ENCODE peak calls at places on chromosomes 11 and 22, in five cellular contexts. One of them, this sample, is unnamed.

GRCh38 chr11:118923721-118924587 is 1.8 kb downstream of the BCL9L start:
- DNase-seq in GM06990: no peak
- DNase-seq in NCI-H748 treated with DMSO at 0.1 percent for 48 hours: no peak
- DNase-seq in bronchial epithelial cell: no peak
- DNase-seq in hippocampal formation: no peak
- DNase-seq in this sample: peak; percentile 38

GRCh38 chr22:46094676-46095075 is 55.6 kb upstream of the PPARA start:
- DNase-seq in GM06990: no peak
- DNase-seq in NCI-H748 treated with DMSO at 0.1 percent for 48 hours: no peak
- DNase-seq in bronchial epithelial cell: no peak
- DNase-seq in hippocampal formation: no peak
- DNase-seq in this sample: no peak

GRCh38 chr11:69944146-69944795 is 125.1 kb upstream of the FGF3 start:
- DNase-seq in GM06990: no peak
- DNase-seq in NCI-H748 treated with DMSO at 0.1 percent for 48 hours: no peak
- DNase-seq in bronchial epithelial cell: no peak
- DNase-seq in hippocampal formation: no peak
- DNase-seq in this sample: no peak

GRCh38 chr22:45238431-45239377 is 2.0 kb downstream of the KIAA0930 start:
- DNase-seq in GM06990: no peak
- DNase-seq in NCI-H748 treated with DMSO at 0.1 percent for 48 hours: no peak
- DNase-seq in bronchial epithelial cell: no peak
- DNase-seq in hippocampal formation: no peak
- DNase-seq in this sample: no peak

GRCh38 chr11:114813216-114813615 is 134.9 kb downstream of the NXPE2 start:
- DNase-seq in GM06990: no peak
- DNase-seq in NCI-H748 treated with DMSO at 0.1 percent for 48 hours: no peak
- DNase-seq in bronchial epithelial cell: no peak
- DNase-seq in hippocampal formation: no peak
- DNase-seq in this sample: no peak

GRCh38 chr11:9594267-9595046 is 21.0 kb downstream of the WEE1 start:
- DNase-seq in GM06990: no peak
- DNase-seq in NCI-H748 treated with DMSO at 0.1 percent for 48 hours: no peak
- DNase-seq in bronchial epithelial cell: no peak
- DNase-seq in hippocampal formation: no peak
- DNase-seq in this sample: no peak

GRCh38 chr11:10550503-10550902 is 9.5 kb upstream of the RNF141 start:
- DNase-seq in GM06990: no peak
- DNase-seq in NCI-H748 treated with DMSO at 0.1 percent for 48 hours: no peak
- DNase-seq in bronchial epithelial cell: peak; percentile 71
- DNase-seq in hippocampal formation: no peak
- DNase-seq in this sample: peak; percentile 32

GRCh38 chr11:67119577-67120391 is 721 bp downstream of the KDM2A start:
- DNase-seq in GM06990: peak; percentile 44
- DNase-seq in NCI-H748 treated with DMSO at 0.1 percent for 48 hours: peak; percentile 4
- DNase-seq in bronchial epithelial cell: no peak
- DNase-seq in hippocampal formation: no peak
- DNase-seq in this sample: peak; percentile 38

GRCh38 chr11:47631473-47631872 is 10.9 kb downstream of the MTCH2 start:
- DNase-seq in GM06990: no peak
- DNase-seq in NCI-H748 treated with DMSO at 0.1 percent for 48 hours: no peak
- DNase-seq in bronchial epithelial cell: no peak
- DNase-seq in hippocampal formation: no peak
- DNase-seq in this sample: no peak

GRCh38 chr11:134592391-134592990 is 180.4 kb upstream of the B3GAT1 start:
- DNase-seq in GM06990: no peak
- DNase-seq in NCI-H748 treated with DMSO at 0.1 percent for 48 hours: no peak
- DNase-seq in bronchial epithelial cell: peak; percentile 2
- DNase-seq in hippocampal formation: no peak
- DNase-seq in this sample: peak; percentile 43

GRCh38 chr11:26608507-26609146 is 36.6 kb upstream of the MUC15 start:
- DNase-seq in GM06990: peak; percentile 36
- DNase-seq in NCI-H748 treated with DMSO at 0.1 percent for 48 hours: no peak
- DNase-seq in bronchial epithelial cell: no peak
- DNase-seq in hippocampal formation: no peak
- DNase-seq in this sample: no peak

GRCh38 chr11:120627535-120628163 is 116.1 kb downstream of the GRIK4 start:
- DNase-seq in GM06990: no peak
- DNase-seq in NCI-H748 treated with DMSO at 0.1 percent for 48 hours: no peak
- DNase-seq in bronchial epithelial cell: no peak
- DNase-seq in hippocampal formation: no peak
- DNase-seq in this sample: no peak

GRCh38 chr22:49671331-49672012 is 156.2 kb downstream of the BRD1 start:
- DNase-seq in GM06990: no peak
- DNase-seq in NCI-H748 treated with DMSO at 0.1 percent for 48 hours: no peak
- DNase-seq in bronchial epithelial cell: no peak
- DNase-seq in hippocampal formation: no peak
- DNase-seq in this sample: no peak

GRCh38 chr22:20312396-20313191 is 7.3 kb downstream of the DGCR6L start:
- DNase-seq in GM06990: no peak
- DNase-seq in NCI-H748 treated with DMSO at 0.1 percent for 48 hours: no peak
- DNase-seq in bronchial epithelial cell: no peak
- DNase-seq in hippocampal formation: no peak
- DNase-seq in this sample: no peak

GRCh38 chr11:131993291-131993690 is 622.9 kb downstream of the NTM start:
- DNase-seq in GM06990: no peak
- DNase-seq in NCI-H748 treated with DMSO at 0.1 percent for 48 hours: no peak
- DNase-seq in bronchial epithelial cell: no peak
- DNase-seq in hippocampal formation: no peak
- DNase-seq in this sample: no peak

GRCh38 chr22:32761251-32761903 is 40.1 kb upstream of the TIMP3 start:
- DNase-seq in GM06990: no peak
- DNase-seq in NCI-H748 treated with DMSO at 0.1 percent for 48 hours: no peak
- DNase-seq in bronchial epithelial cell: peak; percentile 29
- DNase-seq in hippocampal formation: no peak
- DNase-seq in this sample: no peak

GRCh38 chr11:14894657-14895598 is 2.9 kb upstream of the CYP2R1 start:
- DNase-seq in GM06990: peak; percentile 9
- DNase-seq in NCI-H748 treated with DMSO at 0.1 percent for 48 hours: no peak
- DNase-seq in bronchial epithelial cell: peak; percentile 46
- DNase-seq in hippocampal formation: peak; percentile 11
- DNase-seq in this sample: peak; percentile 74

GRCh38 chr22:47064416-47064815 is 302.0 kb downstream of the TBC1D22A start:
- DNase-seq in GM06990: no peak
- DNase-seq in NCI-H748 treated with DMSO at 0.1 percent for 48 hours: no peak
- DNase-seq in bronchial epithelial cell: no peak
- DNase-seq in hippocampal formation: no peak
- DNase-seq in this sample: no peak

GRCh38 chr11:132784441-132784840 is 747.9 kb downstream of the OPCML start:
- DNase-seq in GM06990: no peak
- DNase-seq in NCI-H748 treated with DMSO at 0.1 percent for 48 hours: no peak
- DNase-seq in bronchial epithelial cell: peak; percentile 3
- DNase-seq in hippocampal formation: no peak
- DNase-seq in this sample: no peak

GRCh38 chr22:20536590-20537324 is 29.3 kb downstream of the MED15 start:
- DNase-seq in GM06990: no peak
- DNase-seq in NCI-H748 treated with DMSO at 0.1 percent for 48 hours: no peak
- DNase-seq in bronchial epithelial cell: no peak
- DNase-seq in hippocampal formation: no peak
- DNase-seq in this sample: no peak

GRCh38 chr22:33851240-33851639 is 69.0 kb downstream of the LARGE1 start:
- DNase-seq in GM06990: no peak
- DNase-seq in NCI-H748 treated with DMSO at 0.1 percent for 48 hours: no peak
- DNase-seq in bronchial epithelial cell: peak; percentile 62
- DNase-seq in hippocampal formation: no peak
- DNase-seq in this sample: no peak

GRCh38 chr11:21556936-21557335 is 635.9 kb upstream of the ANO5 start:
- DNase-seq in GM06990: no peak
- DNase-seq in NCI-H748 treated with DMSO at 0.1 percent for 48 hours: no peak
- DNase-seq in bronchial epithelial cell: peak; percentile 25
- DNase-seq in hippocampal formation: no peak
- DNase-seq in this sample: no peak

GRCh38 chr22:41256254-41256897 is 15.6 kb upstream of the CHADL start:
- DNase-seq in GM06990: no peak
- DNase-seq in NCI-H748 treated with DMSO at 0.1 percent for 48 hours: no peak
- DNase-seq in bronchial epithelial cell: peak; percentile 91
- DNase-seq in hippocampal formation: no peak
- DNase-seq in this sample: peak; percentile 89

GRCh38 chr11:95337175-95337957 is 106.4 kb upstream of the SESN3 start:
- DNase-seq in GM06990: peak; percentile 77
- DNase-seq in NCI-H748 treated with DMSO at 0.1 percent for 48 hours: no peak
- DNase-seq in bronchial epithelial cell: peak; percentile 85
- DNase-seq in hippocampal formation: peak; percentile 76
- DNase-seq in this sample: peak; percentile 26

GRCh38 chr11:117717485-117718314 is 79.3 kb downstream of the DSCAML1 start:
- DNase-seq in GM06990: no peak
- DNase-seq in NCI-H748 treated with DMSO at 0.1 percent for 48 hours: peak; percentile 29
- DNase-seq in bronchial epithelial cell: peak; percentile 51
- DNase-seq in hippocampal formation: peak; percentile 80
- DNase-seq in this sample: no peak

GRCh38 chr11:133999355-133999754 is 42.6 kb upstream of the IGSF9B start:
- DNase-seq in GM06990: no peak
- DNase-seq in NCI-H748 treated with DMSO at 0.1 percent for 48 hours: no peak
- DNase-seq in bronchial epithelial cell: no peak
- DNase-seq in hippocampal formation: no peak
- DNase-seq in this sample: no peak

GRCh38 chr11:3205261-3206127 is 13.1 kb downstream of the MRGPRG start:
- DNase-seq in GM06990: no peak
- DNase-seq in NCI-H748 treated with DMSO at 0.1 percent for 48 hours: no peak
- DNase-seq in bronchial epithelial cell: no peak
- DNase-seq in hippocampal formation: no peak
- DNase-seq in this sample: no peak

GRCh38 chr11:85170184-85170583 is 457.0 kb downstream of the DLG2 start:
- DNase-seq in GM06990: no peak
- DNase-seq in NCI-H748 treated with DMSO at 0.1 percent for 48 hours: no peak
- DNase-seq in bronchial epithelial cell: peak; percentile 83
- DNase-seq in hippocampal formation: no peak
- DNase-seq in this sample: peak; percentile 61

GRCh38 chr22:23822101-23822671 is 16.6 kb downstream of the DERL3 start:
- DNase-seq in GM06990: no peak
- DNase-seq in NCI-H748 treated with DMSO at 0.1 percent for 48 hours: no peak
- DNase-seq in bronchial epithelial cell: no peak
- DNase-seq in hippocampal formation: no peak
- DNase-seq in this sample: no peak

GRCh38 chr22:27278986-27279385 is 522.6 kb downstream of the MN1 start:
- DNase-seq in GM06990: no peak
- DNase-seq in NCI-H748 treated with DMSO at 0.1 percent for 48 hours: no peak
- DNase-seq in bronchial epithelial cell: no peak
- DNase-seq in hippocampal formation: no peak
- DNase-seq in this sample: peak; percentile 21

GRCh38 chr11:19957301-19957985 is 202.8 kb downstream of the DBX1 start:
- DNase-seq in GM06990: no peak
- DNase-seq in NCI-H748 treated with DMSO at 0.1 percent for 48 hours: no peak
- DNase-seq in bronchial epithelial cell: no peak
- DNase-seq in hippocampal formation: no peak
- DNase-seq in this sample: no peak

GRCh38 chr11:75944515-75944914 is 129.5 kb downstream of the UVRAG start:
- DNase-seq in GM06990: no peak
- DNase-seq in NCI-H748 treated with DMSO at 0.1 percent for 48 hours: no peak
- DNase-seq in bronchial epithelial cell: no peak
- DNase-seq in hippocampal formation: no peak
- DNase-seq in this sample: no peak

GRCh38 chr22:19629331-19629719 is 85.0 kb upstream of the SEPTIN5 start:
- DNase-seq in GM06990: no peak
- DNase-seq in NCI-H748 treated with DMSO at 0.1 percent for 48 hours: no peak
- DNase-seq in bronchial epithelial cell: no peak
- DNase-seq in hippocampal formation: no peak
- DNase-seq in this sample: no peak